ENCODE peak calls at places on chromosomes 5 and 9, in four cellular contexts. One of them, this sample, is unnamed.

GRCh38 chr9:134991808-134992754 is 74.4 kb upstream of the FCN1 start:
- DNase-seq in HCT116: no peak
- DNase-seq in SK-N-SH: no peak
- DNase-seq in H1: no peak
- DNase-seq in this sample: no peak

GRCh38 chr9:136372561-136373299 is 739 bp downstream of the CARD9 start:
- DNase-seq in H1: no peak
- DNase-seq in SK-N-SH: peak; percentile 84
- DNase-seq in HCT116: no peak
- DNase-seq in this sample: peak; percentile 96

GRCh38 chr5:149829954-149830353 is 99.8 kb downstream of the PPARGC1B start:
- DNase-seq in H1: no peak
- DNase-seq in HCT116: no peak
- DNase-seq in SK-N-SH: peak; percentile 53
- DNase-seq in this sample: no peak

GRCh38 chr9:35645736-35646582 is 4.8 kb downstream of the SIT1 start:
- DNase-seq in H1: no peak
- DNase-seq in SK-N-SH: no peak
- DNase-seq in HCT116: peak; percentile 22
- DNase-seq in this sample: peak; percentile 58

GRCh38 chr5:103821361-103821760 is 258.8 kb upstream of the NUDT12 start:
- DNase-seq in H1: no peak
- DNase-seq in SK-N-SH: no peak
- DNase-seq in HCT116: no peak
- DNase-seq in this sample: no peak

GRCh38 chr5:60334281-60334713 is 365.7 kb downstream of the DEPDC1B start:
- DNase-seq in SK-N-SH: no peak
- DNase-seq in HCT116: no peak
- DNase-seq in H1: no peak
- DNase-seq in this sample: no peak

GRCh38 chr5:127053049-127053448 is 20.3 kb downstream of the C5orf63 start:
- DNase-seq in H1: no peak
- DNase-seq in HCT116: no peak
- DNase-seq in SK-N-SH: no peak
- DNase-seq in this sample: no peak

GRCh38 chr5:68331202-68332108 is 115.9 kb downstream of the PIK3R1 start:
- DNase-seq in HCT116: no peak
- DNase-seq in H1: no peak
- DNase-seq in SK-N-SH: no peak
- DNase-seq in this sample: no peak

GRCh38 chr5:102919211-102919610 is 164.1 kb downstream of the PAM start:
- DNase-seq in HCT116: no peak
- DNase-seq in H1: no peak
- DNase-seq in SK-N-SH: no peak
- DNase-seq in this sample: no peak

GRCh38 chr9:112280904-112281303 is 52.5 kb downstream of the PTBP3 start:
- DNase-seq in HCT116: no peak
- DNase-seq in SK-N-SH: no peak
- DNase-seq in H1: no peak
- DNase-seq in this sample: no peak

GRCh38 chr5:78060421-78060820 is 234.1 kb downstream of the AP3B1 start:
- DNase-seq in HCT116: no peak
- DNase-seq in SK-N-SH: no peak
- DNase-seq in H1: no peak
- DNase-seq in this sample: no peak

GRCh38 chr9:109035684-109036423 is 22.6 kb upstream of the CTNNAL1 start:
- DNase-seq in HCT116: peak; percentile 74
- DNase-seq in SK-N-SH: no peak
- DNase-seq in H1: no peak
- DNase-seq in this sample: no peak

GRCh38 chr5:161765611-161766010 is 80.1 kb downstream of the GABRA6 start:
- DNase-seq in SK-N-SH: no peak
- DNase-seq in HCT116: no peak
- DNase-seq in H1: no peak
- DNase-seq in this sample: no peak

GRCh38 chr9:19934301-19934868 is 145.5 kb upstream of the SLC24A2 start:
- DNase-seq in H1: peak; percentile 38
- DNase-seq in HCT116: no peak
- DNase-seq in SK-N-SH: no peak
- DNase-seq in this sample: no peak

GRCh38 chr5:43045236-43045635 is 5.1 kb upstream of the ANXA2R start:
- DNase-seq in SK-N-SH: no peak
- DNase-seq in H1: no peak
- DNase-seq in HCT116: no peak
- DNase-seq in this sample: no peak

GRCh38 chr5:98775962-98776687 is 2.7 kb downstream of the RGMB start:
- DNase-seq in HCT116: no peak
- DNase-seq in SK-N-SH: no peak
- DNase-seq in H1: no peak
- DNase-seq in this sample: no peak

GRCh38 chr9:99172129-99173091 is 49.3 kb downstream of the ALG2 start:
- DNase-seq in SK-N-SH: no peak
- DNase-seq in H1: no peak
- DNase-seq in HCT116: no peak
- DNase-seq in this sample: no peak
- TF ChIP-seq JUND in SK-N-SH: no peak
- TF ChIP-seq JUND in H1: no peak
- TF ChIP-seq JUND in HCT116: no peak
- TF ChIP-seq JUND in this sample: no peak

GRCh38 chr5:80251636-80252035 is 4.2 kb downstream of the SERINC5 start:
- DNase-seq in SK-N-SH: no peak
- DNase-seq in H1: no peak
- DNase-seq in HCT116: no peak
- DNase-seq in this sample: no peak

GRCh38 chr5:80255752-80256479 is at the start of gene SERINC5:
- DNase-seq in H1: no peak
- DNase-seq in SK-N-SH: peak; percentile 97
- DNase-seq in HCT116: peak; percentile 43
- DNase-seq in this sample: peak; percentile 86

GRCh38 chr5:80255425-80255751 is 460 bp downstream of the SERINC5 start:
- DNase-seq in SK-N-SH: no peak
- DNase-seq in H1: no peak
- DNase-seq in HCT116: no peak
- DNase-seq in this sample: peak; percentile 68

GRCh38 chr5:80250801-80251200 is 5.0 kb downstream of the SERINC5 start:
- DNase-seq in SK-N-SH: no peak
- DNase-seq in H1: no peak
- DNase-seq in HCT116: no peak
- DNase-seq in this sample: no peak

DNA sequence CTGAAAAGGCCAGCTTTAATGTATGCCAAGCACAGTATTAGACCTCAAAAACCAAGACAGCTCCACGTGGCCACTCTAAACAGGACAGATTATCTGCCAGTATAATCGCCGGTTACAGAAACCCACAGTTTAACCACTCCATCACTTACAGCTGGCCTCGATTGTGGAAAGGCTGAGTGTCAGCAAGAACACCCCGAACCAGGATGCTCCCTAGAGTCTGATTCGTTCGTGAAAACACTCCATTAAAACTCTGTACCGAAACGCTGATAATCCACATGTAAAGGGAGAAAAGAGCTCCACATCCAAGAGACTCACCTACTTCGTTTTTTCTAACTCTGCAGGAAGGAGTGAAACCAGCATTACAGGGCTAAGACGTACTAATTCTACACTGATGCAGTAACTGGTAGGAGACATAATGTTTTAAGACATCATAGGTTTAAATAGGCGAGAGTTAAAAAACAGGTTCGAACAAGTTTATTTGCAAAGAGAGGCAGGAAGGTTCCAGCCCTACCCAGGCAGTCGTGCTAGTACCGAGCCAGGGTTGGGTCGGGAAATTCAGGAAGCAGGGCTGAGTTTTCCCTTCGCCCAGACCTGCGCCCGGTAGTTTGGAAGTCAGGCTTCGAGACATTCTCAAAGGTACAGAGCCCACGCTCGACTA is 952 bp downstream of the SERINC5 start:
- DNase-seq in SK-N-SH: peak; percentile 42
- DNase-seq in HCT116: no peak
- DNase-seq in H1: no peak
- DNase-seq in this sample: no peak
- TF ChIP-seq JUND in SK-N-SH: no peak
- TF ChIP-seq JUND in HCT116: no peak
- TF ChIP-seq JUND in H1: no peak
- TF ChIP-seq JUND in this sample: no peak

GRCh38 chr9:129384887-129385614 is 207.0 kb upstream of the IER5L start:
- DNase-seq in SK-N-SH: no peak
- DNase-seq in H1: no peak
- DNase-seq in HCT116: no peak
- DNase-seq in this sample: no peak
- TF ChIP-seq JUND in SK-N-SH: no peak
- TF ChIP-seq JUND in H1: no peak
- TF ChIP-seq JUND in HCT116: no peak
- TF ChIP-seq JUND in this sample: no peak

GRCh38 chr5:17354265-17354664 is 136.8 kb downstream of the BASP1 start:
- DNase-seq in HCT116: no peak
- DNase-seq in H1: no peak
- DNase-seq in SK-N-SH: no peak
- DNase-seq in this sample: no peak

GRCh38 chr5:17357504-17357903 is 140.1 kb downstream of the BASP1 start:
- DNase-seq in H1: no peak
- DNase-seq in HCT116: no peak
- DNase-seq in SK-N-SH: no peak
- DNase-seq in this sample: no peak

GRCh38 chr5:17360879-17361278 is 137.2 kb upstream of the TAF11L2 start:
- DNase-seq in H1: no peak
- DNase-seq in HCT116: no peak
- DNase-seq in SK-N-SH: no peak
- DNase-seq in this sample: no peak

GRCh38 chr5:17359451-17359965 is 138.5 kb upstream of the TAF11L2 start:
- DNase-seq in HCT116: no peak
- DNase-seq in SK-N-SH: no peak
- DNase-seq in H1: no peak
- DNase-seq in this sample: no peak

GRCh38 chr5:17355585-17356346 is 138.3 kb downstream of the BASP1 start:
- DNase-seq in SK-N-SH: no peak
- DNase-seq in HCT116: no peak
- DNase-seq in H1: no peak
- DNase-seq in this sample: no peak
- TF ChIP-seq JUND in SK-N-SH: no peak
- TF ChIP-seq JUND in HCT116: no peak
- TF ChIP-seq JUND in H1: no peak
- TF ChIP-seq JUND in this sample: no peak

GRCh38 chr5:111251941-111252340 is 27.8 kb downstream of the CAMK4 start:
- DNase-seq in HCT116: no peak
- DNase-seq in SK-N-SH: no peak
- DNase-seq in H1: no peak
- DNase-seq in this sample: no peak
- TF ChIP-seq JUND in HCT116: no peak
- TF ChIP-seq JUND in SK-N-SH: no peak
- TF ChIP-seq JUND in H1: no peak
- TF ChIP-seq JUND in this sample: no peak

GRCh38 chr5:61342066-61342465 is 10.0 kb downstream of the ZSWIM6 start:
- DNase-seq in H1: no peak
- DNase-seq in SK-N-SH: no peak
- DNase-seq in HCT116: no peak
- DNase-seq in this sample: no peak
- TF ChIP-seq JUND in H1: no peak
- TF ChIP-seq JUND in SK-N-SH: no peak
- TF ChIP-seq JUND in HCT116: peak; percentile 50
- TF ChIP-seq JUND in this sample: no peak

DNA sequence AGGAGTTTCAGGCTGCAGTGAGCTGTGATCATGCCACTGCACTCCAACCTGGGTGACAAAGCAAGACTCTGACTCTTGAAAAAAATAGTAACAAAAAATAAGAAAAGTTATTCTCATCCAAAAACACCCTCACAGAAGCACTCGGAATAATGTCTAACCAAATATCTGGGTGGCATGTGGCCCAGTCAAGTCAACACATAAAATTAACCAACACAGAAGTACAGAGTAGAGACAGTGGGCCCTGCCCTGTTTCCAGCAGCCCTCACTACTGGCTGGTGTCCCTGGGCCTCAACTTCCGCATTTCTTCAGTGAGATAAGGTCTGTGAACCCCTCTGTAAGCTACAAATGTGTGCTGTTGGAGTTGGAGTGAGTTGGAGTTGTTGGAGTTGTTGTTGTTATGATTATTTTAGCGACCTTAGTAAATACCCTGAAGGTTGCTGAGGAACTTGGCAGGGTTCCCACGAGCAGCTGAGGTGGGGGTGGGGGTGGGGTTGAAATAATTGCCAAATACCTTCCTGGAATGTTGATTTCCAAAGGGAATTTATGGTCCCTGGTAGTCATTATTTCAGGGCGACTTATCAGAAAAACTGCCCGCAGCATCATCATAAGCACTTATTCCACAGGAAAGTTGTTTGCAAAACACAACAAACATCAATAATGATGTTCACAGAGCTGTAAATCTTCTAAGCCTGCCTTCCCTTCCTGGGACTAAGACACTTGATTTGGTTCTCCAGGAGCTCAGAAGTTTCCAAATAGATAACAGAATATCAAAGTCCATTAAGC is 30.2 kb downstream of the C5orf15 start:
- DNase-seq in HCT116: no peak
- DNase-seq in SK-N-SH: no peak
- DNase-seq in H1: no peak
- DNase-seq in this sample: no peak
- TF ChIP-seq JUND in HCT116: no peak
- TF ChIP-seq JUND in SK-N-SH: no peak
- TF ChIP-seq JUND in H1: no peak
- TF ChIP-seq JUND in this sample: no peak

GRCh38 chr5:13830536-13830935 is 114.0 kb downstream of the DNAH5 start:
- DNase-seq in HCT116: no peak
- DNase-seq in H1: no peak
- DNase-seq in SK-N-SH: no peak
- DNase-seq in this sample: no peak
- TF ChIP-seq JUND in HCT116: no peak
- TF ChIP-seq JUND in H1: no peak
- TF ChIP-seq JUND in SK-N-SH: no peak
- TF ChIP-seq JUND in this sample: no peak

GRCh38 chr5:146340260-146341081 is 1.8 kb downstream of the POU4F3 start:
- DNase-seq in SK-N-SH: no peak
- DNase-seq in H1: no peak
- DNase-seq in HCT116: no peak
- DNase-seq in this sample: peak; percentile 86
- TF ChIP-seq JUND in SK-N-SH: no peak
- TF ChIP-seq JUND in H1: no peak
- TF ChIP-seq JUND in HCT116: no peak
- TF ChIP-seq JUND in this sample: no peak

DNA sequence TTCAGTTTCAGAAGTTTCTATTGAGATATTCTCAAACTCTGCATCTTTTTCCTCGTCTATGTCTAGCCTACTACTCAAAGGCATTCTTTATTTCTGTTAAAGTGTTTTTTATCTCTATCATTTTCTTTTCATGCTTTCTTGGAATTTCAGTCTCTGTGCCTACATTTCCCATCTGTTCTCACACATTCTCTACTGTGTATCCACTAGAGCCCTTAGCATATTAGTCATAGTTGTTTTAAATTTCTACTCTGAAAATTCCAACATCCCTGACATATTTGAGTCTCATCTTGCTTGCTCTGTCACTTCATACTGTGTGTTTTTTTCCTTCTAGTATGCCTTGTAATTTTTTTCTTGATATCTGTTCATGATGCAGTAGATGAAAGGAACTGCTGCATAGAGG is 60.3 kb upstream of the GNA14 start:
- DNase-seq in HCT116: no peak
- DNase-seq in SK-N-SH: no peak
- DNase-seq in H1: no peak
- DNase-seq in this sample: no peak
- TF ChIP-seq JUND in HCT116: no peak
- TF ChIP-seq JUND in SK-N-SH: no peak
- TF ChIP-seq JUND in H1: no peak
- TF ChIP-seq JUND in this sample: no peak